ENCODE peak calls at places on chromosomes 4 and X, in nine cellular contexts. One of them, this sample, is unnamed.

GRCh38 chrX:108072746-108073145 is 18.6 kb downstream of the PSMD10 start:
- DNase-seq in IMR-90: peak
- DNase-seq in OCI-LY7: no peak
- DNase-seq in body of pancreas: no peak
- DNase-seq in fibroblast of villous mesenchyme: no peak
- DNase-seq in hepatocyte: no peak
- DNase-seq in psoas muscle: no peak
- DNase-seq in fibroblast of pulmonary artery: no peak
- DNase-seq in HFFc6: peak
- DNase-seq in this sample: peak

GRCh38 chr4:150082241-150082640 is 4.0 kb downstream of the DCLK2 start:
- DNase-seq in fibroblast of villous mesenchyme: no peak
- DNase-seq in HFFc6: no peak
- DNase-seq in body of pancreas: no peak
- DNase-seq in fibroblast of pulmonary artery: no peak
- DNase-seq in OCI-LY7: no peak
- DNase-seq in IMR-90: no peak
- DNase-seq in psoas muscle: no peak
- DNase-seq in hepatocyte: no peak
- DNase-seq in this sample: no peak

GRCh38 chr4:115356176-115356575 is 242.8 kb upstream of the NDST4 start:
- DNase-seq in HFFc6: no peak
- DNase-seq in fibroblast of pulmonary artery: no peak
- DNase-seq in psoas muscle: no peak
- DNase-seq in OCI-LY7: no peak
- DNase-seq in body of pancreas: no peak
- DNase-seq in IMR-90: no peak
- DNase-seq in fibroblast of villous mesenchyme: no peak
- DNase-seq in hepatocyte: no peak
- DNase-seq in this sample: no peak

GRCh38 chr4:90449626-90450025 is 322.4 kb downstream of the CCSER1 start:
- DNase-seq in psoas muscle: no peak
- DNase-seq in fibroblast of pulmonary artery: no peak
- DNase-seq in IMR-90: no peak
- DNase-seq in fibroblast of villous mesenchyme: no peak
- DNase-seq in OCI-LY7: no peak
- DNase-seq in hepatocyte: no peak
- DNase-seq in HFFc6: no peak
- DNase-seq in body of pancreas: no peak
- DNase-seq in this sample: no peak

GRCh38 chr4:185108669-185109068 is 34.4 kb upstream of the SLC25A4 start:
- DNase-seq in fibroblast of villous mesenchyme: no peak
- DNase-seq in psoas muscle: no peak
- DNase-seq in IMR-90: no peak
- DNase-seq in fibroblast of pulmonary artery: no peak
- DNase-seq in body of pancreas: peak
- DNase-seq in OCI-LY7: no peak
- DNase-seq in hepatocyte: no peak
- DNase-seq in HFFc6: no peak
- DNase-seq in this sample: no peak

GRCh38 chr4:153573881-153574807 is 108.0 kb downstream of the TMEM131L start:
- DNase-seq in HFFc6: peak
- DNase-seq in fibroblast of villous mesenchyme: peak
- DNase-seq in IMR-90: peak
- DNase-seq in body of pancreas: peak
- DNase-seq in fibroblast of pulmonary artery: peak
- DNase-seq in OCI-LY7: peak
- DNase-seq in psoas muscle: peak
- DNase-seq in hepatocyte: peak
- DNase-seq in this sample: peak

GRCh38 chr4:103786014-103786413 is 66.2 kb upstream of the TACR3 start:
- DNase-seq in hepatocyte: peak
- DNase-seq in IMR-90: no peak
- DNase-seq in fibroblast of villous mesenchyme: peak
- DNase-seq in fibroblast of pulmonary artery: peak
- DNase-seq in body of pancreas: no peak
- DNase-seq in HFFc6: peak
- DNase-seq in OCI-LY7: peak
- DNase-seq in psoas muscle: no peak
- DNase-seq in this sample: peak

GRCh38 chrX:115679460-115679859 is 118.5 kb downstream of the PLS3 start:
- DNase-seq in hepatocyte: peak
- DNase-seq in OCI-LY7: no peak
- DNase-seq in HFFc6: peak
- DNase-seq in fibroblast of villous mesenchyme: peak
- DNase-seq in fibroblast of pulmonary artery: peak
- DNase-seq in body of pancreas: no peak
- DNase-seq in IMR-90: peak
- DNase-seq in psoas muscle: no peak
- DNase-seq in this sample: peak

GRCh38 chr4:3805026-3805425 is 38.8 kb downstream of the ADRA2C start:
- DNase-seq in hepatocyte: no peak
- DNase-seq in body of pancreas: no peak
- DNase-seq in fibroblast of pulmonary artery: no peak
- DNase-seq in fibroblast of villous mesenchyme: no peak
- DNase-seq in psoas muscle: no peak
- DNase-seq in IMR-90: no peak
- DNase-seq in HFFc6: no peak
- DNase-seq in OCI-LY7: no peak
- DNase-seq in this sample: no peak

DNA sequence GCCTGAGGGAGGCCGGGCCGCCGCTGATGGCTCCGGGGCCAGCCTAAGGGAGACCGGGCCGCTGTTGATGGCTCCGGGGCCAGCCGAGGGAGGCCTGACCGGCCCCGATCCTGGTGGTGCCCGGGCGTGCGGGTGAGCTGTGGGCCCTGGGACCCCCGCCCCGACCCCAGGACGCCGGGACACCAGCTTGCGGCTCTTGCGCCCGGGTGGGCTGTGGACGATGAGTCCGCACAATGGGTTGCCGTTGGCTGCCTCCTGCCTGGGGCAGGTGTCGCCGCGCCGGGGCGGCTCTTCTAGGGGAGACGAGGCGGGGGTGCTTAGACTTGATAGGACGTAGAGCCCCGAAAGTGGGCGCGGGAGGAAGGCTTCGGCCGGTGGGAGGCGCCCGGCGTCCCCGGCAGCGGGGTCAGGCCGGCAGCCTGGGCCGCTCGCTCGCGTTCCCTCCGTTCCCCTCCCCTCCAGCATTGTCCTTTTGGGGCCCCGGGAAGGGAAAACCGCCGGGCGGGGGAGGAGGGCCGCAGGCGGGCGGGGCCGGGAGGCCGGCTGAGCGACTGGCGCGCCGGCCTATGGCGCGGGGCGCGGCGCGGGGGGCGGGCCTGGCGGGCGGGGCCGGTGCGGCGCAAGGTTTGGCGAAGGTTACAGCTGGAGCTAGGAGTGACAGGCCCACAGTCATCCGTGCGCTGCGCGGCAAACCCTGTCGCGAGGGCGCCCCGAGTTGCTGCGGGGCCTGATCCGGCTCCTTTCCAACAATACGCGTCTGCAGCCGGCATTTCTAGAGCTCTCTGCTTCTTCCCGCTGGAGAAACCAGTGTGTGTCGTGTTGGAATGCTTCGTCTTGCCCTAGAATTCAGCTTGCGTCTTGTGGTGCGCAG is 819 bp downstream of the KIAA0232 start:
- DNase-seq in fibroblast of villous mesenchyme: peak
- DNase-seq in fibroblast of pulmonary artery: peak
- DNase-seq in OCI-LY7: peak
- DNase-seq in HFFc6: peak
- DNase-seq in hepatocyte: peak
- DNase-seq in body of pancreas: peak
- DNase-seq in IMR-90: peak
- DNase-seq in psoas muscle: peak
- DNase-seq in this sample: peak
- TF ChIP-seq CTCF in fibroblast of villous mesenchyme: peak
- TF ChIP-seq CTCF in fibroblast of pulmonary artery: no peak
- TF ChIP-seq CTCF in OCI-LY7: peak
- TF ChIP-seq CTCF in HFFc6: peak
- TF ChIP-seq CTCF in hepatocyte: peak
- TF ChIP-seq CTCF in body of pancreas: no peak
- TF ChIP-seq CTCF in IMR-90: peak
- TF ChIP-seq CTCF in psoas muscle: no peak
- TF ChIP-seq CTCF in this sample: no peak

GRCh38 chr4:65311120-65311519 is 359.2 kb downstream of the EPHA5 start:
- DNase-seq in fibroblast of villous mesenchyme: no peak
- DNase-seq in hepatocyte: no peak
- DNase-seq in HFFc6: no peak
- DNase-seq in OCI-LY7: no peak
- DNase-seq in psoas muscle: no peak
- DNase-seq in IMR-90: no peak
- DNase-seq in body of pancreas: no peak
- DNase-seq in fibroblast of pulmonary artery: no peak
- DNase-seq in this sample: no peak
- TF ChIP-seq CTCF in fibroblast of villous mesenchyme: no peak
- TF ChIP-seq CTCF in hepatocyte: no peak
- TF ChIP-seq CTCF in HFFc6: no peak
- TF ChIP-seq CTCF in OCI-LY7: no peak
- TF ChIP-seq CTCF in psoas muscle: no peak
- TF ChIP-seq CTCF in IMR-90: no peak
- TF ChIP-seq CTCF in body of pancreas: no peak
- TF ChIP-seq CTCF in fibroblast of pulmonary artery: no peak
- TF ChIP-seq CTCF in this sample: no peak

GRCh38 chrX:21972721-21973120 is 32.2 kb downstream of the SMS start:
- DNase-seq in fibroblast of pulmonary artery: peak
- DNase-seq in body of pancreas: no peak
- DNase-seq in HFFc6: peak
- DNase-seq in psoas muscle: no peak
- DNase-seq in OCI-LY7: no peak
- DNase-seq in IMR-90: peak
- DNase-seq in fibroblast of villous mesenchyme: peak
- DNase-seq in hepatocyte: no peak
- DNase-seq in this sample: peak
- TF ChIP-seq CTCF in fibroblast of pulmonary artery: peak
- TF ChIP-seq CTCF in body of pancreas: no peak
- TF ChIP-seq CTCF in HFFc6: peak
- TF ChIP-seq CTCF in psoas muscle: no peak
- TF ChIP-seq CTCF in OCI-LY7: no peak
- TF ChIP-seq CTCF in IMR-90: peak
- TF ChIP-seq CTCF in fibroblast of villous mesenchyme: peak
- TF ChIP-seq CTCF in hepatocyte: no peak
- TF ChIP-seq CTCF in this sample: peak

GRCh38 chr4:74188912-74189311 is 31.0 kb downstream of the MTHFD2L start:
- DNase-seq in fibroblast of villous mesenchyme: no peak
- DNase-seq in psoas muscle: no peak
- DNase-seq in OCI-LY7: no peak
- DNase-seq in hepatocyte: no peak
- DNase-seq in HFFc6: no peak
- DNase-seq in fibroblast of pulmonary artery: no peak
- DNase-seq in IMR-90: no peak
- DNase-seq in body of pancreas: no peak
- DNase-seq in this sample: no peak

GRCh38 chr4:74190332-74190731 is 32.4 kb downstream of the MTHFD2L start:
- DNase-seq in fibroblast of villous mesenchyme: no peak
- DNase-seq in body of pancreas: no peak
- DNase-seq in IMR-90: no peak
- DNase-seq in HFFc6: no peak
- DNase-seq in OCI-LY7: no peak
- DNase-seq in psoas muscle: no peak
- DNase-seq in hepatocyte: no peak
- DNase-seq in fibroblast of pulmonary artery: no peak
- DNase-seq in this sample: no peak

GRCh38 chr4:74190919-74191397 is 33.0 kb downstream of the MTHFD2L start:
- DNase-seq in fibroblast of villous mesenchyme: no peak
- DNase-seq in IMR-90: no peak
- DNase-seq in HFFc6: no peak
- DNase-seq in fibroblast of pulmonary artery: no peak
- DNase-seq in hepatocyte: no peak
- DNase-seq in psoas muscle: no peak
- DNase-seq in body of pancreas: no peak
- DNase-seq in OCI-LY7: no peak
- DNase-seq in this sample: no peak

DNA sequence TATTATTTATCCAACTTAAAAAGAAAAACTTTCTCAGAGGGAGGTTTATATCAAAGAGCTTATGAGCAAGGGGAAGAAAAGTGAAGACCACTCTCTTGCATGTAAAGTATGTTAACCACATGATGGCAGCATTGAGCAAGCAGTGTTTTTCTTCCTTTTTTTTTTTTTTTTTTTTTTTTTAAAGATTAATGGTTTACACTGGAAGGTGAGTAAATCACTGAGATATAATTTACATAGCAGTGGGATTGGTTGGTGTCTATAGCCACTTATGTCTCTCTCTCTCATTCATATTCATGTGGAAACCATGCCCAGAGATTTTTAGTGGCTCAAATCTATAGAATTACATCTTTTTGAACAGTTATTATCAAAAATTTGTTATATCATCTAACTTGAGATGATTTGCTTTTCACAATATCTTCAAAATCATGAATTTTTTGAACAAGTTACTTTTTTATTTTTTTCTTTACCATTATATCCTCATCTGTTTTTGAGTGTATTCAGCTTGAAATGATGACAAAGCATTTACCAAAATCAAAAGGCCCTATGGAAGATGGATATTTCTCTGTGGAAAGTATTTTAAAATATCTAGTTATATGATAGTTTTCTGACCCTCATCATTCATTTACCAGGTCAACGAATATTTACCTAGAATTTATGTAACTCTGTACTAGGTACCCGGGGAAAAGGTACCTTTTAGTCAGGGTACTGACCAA is 31.6 kb downstream of the MTHFD2L start:
- DNase-seq in hepatocyte: peak
- DNase-seq in HFFc6: peak
- DNase-seq in IMR-90: peak
- DNase-seq in body of pancreas: peak
- DNase-seq in OCI-LY7: peak
- DNase-seq in psoas muscle: no peak
- DNase-seq in fibroblast of villous mesenchyme: peak
- DNase-seq in fibroblast of pulmonary artery: peak
- DNase-seq in this sample: peak
- TF ChIP-seq CTCF in hepatocyte: peak
- TF ChIP-seq CTCF in HFFc6: peak
- TF ChIP-seq CTCF in IMR-90: peak
- TF ChIP-seq CTCF in body of pancreas: peak
- TF ChIP-seq CTCF in OCI-LY7: peak
- TF ChIP-seq CTCF in psoas muscle: peak
- TF ChIP-seq CTCF in fibroblast of villous mesenchyme: peak
- TF ChIP-seq CTCF in fibroblast of pulmonary artery: peak
- TF ChIP-seq CTCF in this sample: peak

GRCh38 chrX:77446029-77446585 is 1.1 kb upstream of the FGF16 start:
- DNase-seq in psoas muscle: no peak
- DNase-seq in fibroblast of villous mesenchyme: peak
- DNase-seq in OCI-LY7: no peak
- DNase-seq in fibroblast of pulmonary artery: no peak
- DNase-seq in body of pancreas: no peak
- DNase-seq in hepatocyte: peak
- DNase-seq in HFFc6: no peak
- DNase-seq in IMR-90: no peak
- DNase-seq in this sample: no peak
- TF ChIP-seq CTCF in psoas muscle: peak
- TF ChIP-seq CTCF in fibroblast of villous mesenchyme: no peak
- TF ChIP-seq CTCF in OCI-LY7: peak
- TF ChIP-seq CTCF in fibroblast of pulmonary artery: peak
- TF ChIP-seq CTCF in body of pancreas: no peak
- TF ChIP-seq CTCF in hepatocyte: peak
- TF ChIP-seq CTCF in HFFc6: peak
- TF ChIP-seq CTCF in IMR-90: peak
- TF ChIP-seq CTCF in this sample: peak

This sample was measured in choroid plexus epithelial cell.